ENCODE peak calls at places on chromosome 16, in four cellular contexts. H, S, F and Y are unnamed samples.

GRCh38 chr16:78742501-78743283 is 643.2 kb downstream of the WWOX start:
- DNase-seq in S (no peak), H (no peak), F (no peak), Y (no peak)

GRCh38 chr16:85649978-85650863 is 37.1 kb downstream of the GSE1 start:
- DNase-seq in F (no peak), S (no peak), H (peak), Y (no peak)

GRCh38 chr16:57500578-57501111 is 14.4 kb upstream of the DOK4 start:
- DNase-seq in S (no peak), F (peak), H (no peak), Y (no peak)

GRCh38 chr16:66653581-66654350 is 42.8 kb downstream of the CMTM4 start:
- DNase-seq in S (no peak), H (no peak), F (peak), Y (no peak)

GRCh38 chr16:75264999-75265910 is 13.8 kb upstream of the BCAR1 start:
- DNase-seq in F (no peak), S (no peak), H (no peak), Y (no peak)

GRCh38 chr16:15857779-15858560 is 1.1 kb upstream of the MYH11 start:
- DNase-seq in H (no peak), F (peak), S (peak), Y (peak)

GRCh38 chr16:57871457-57871856 is 69.2 kb upstream of the KIFC3 start:
- DNase-seq in H (no peak), F (no peak), S (no peak), Y (no peak)

GRCh38 chr16:736936-737481 is 3.8 kb downstream of the CIAO3 start:
- DNase-seq in S (no peak), F (no peak), H (no peak), Y (peak)

GRCh38 chr16:75341934-75342811 is 90.7 kb upstream of the BCAR1 start:
- DNase-seq in S (no peak), F (no peak), H (no peak), Y (no peak)

GRCh38 chr16:11224894-11225676 is 30.9 kb downstream of the SOCS1 start:
- DNase-seq in S (no peak), F (no peak), H (no peak), Y (no peak)

GRCh38 chr16:31527617-31528287 is at the start of gene AHSP:
- DNase-seq in S (no peak), H (no peak), F (no peak), Y (peak)

GRCh38 chr16:67246081-67246944 is 968 bp downstream of the FHOD1 start:
- DNase-seq in F (peak), H (peak), S (peak), Y (peak)

GRCh38 chr16:84648595-84649510 is 542 bp downstream of the KLHL36 start:
- DNase-seq in H (no peak), S (peak), F (peak), Y (no peak)

GRCh38 chr16:4214215-4214621 is 27.7 kb downstream of the SRL start:
- DNase-seq in S (peak), H (no peak), F (no peak), Y (no peak)

GRCh38 chr16:77290451-77291110 is 91.4 kb downstream of the SYCE1L start:
- DNase-seq in F (no peak), H (peak), S (no peak), Y (no peak)

GRCh38 chr16:20911361-20911760 is 10.8 kb downstream of the LYRM1 start:
- DNase-seq in H (no peak), S (no peak), F (no peak), Y (no peak)

GRCh38 chr16:8931864-8932263 is 31.8 kb downstream of the USP7 start:
- DNase-seq in H (no peak), S (no peak), F (peak), Y (no peak)

GRCh38 chr16:9122342-9122741 is 30.9 kb downstream of the HAPSTR1 start:
- DNase-seq in S (no peak), F (no peak), H (no peak), Y (no peak)

GRCh38 chr16:56938664-56939513 is 6.9 kb downstream of the HERPUD1 start:
- DNase-seq in F (no peak), H (no peak), S (no peak), Y (no peak)

GRCh38 chr16:15788846-15789239 is 68.0 kb downstream of the MYH11 start:
- DNase-seq in F (peak), S (no peak), H (no peak), Y (no peak)

GRCh38 chr16:67917140-67917851 is 14.4 kb downstream of the CTRL start:
- DNase-seq in S (no peak), H (no peak), F (no peak), Y (no peak)

GRCh38 chr16:16150117-16150877 is 73.0 kb downstream of the ABCC6 start:
- DNase-seq in H (no peak), F (peak), S (peak), Y (no peak)

GRCh38 chr16:10776280-10776679 is 32.6 kb downstream of the NUBP1 start:
- DNase-seq in F (no peak), S (no peak), H (no peak), Y (no peak)

GRCh38 chr16:4679854-4680636 is 13.3 kb upstream of the NUDT16L1 start:
- DNase-seq in H (no peak), F (peak), S (peak), Y (no peak)

GRCh38 chr16:588639-588888 is 1.3 kb upstream of the RAB40C start:
- DNase-seq in H (no peak), S (no peak), F (peak), Y (no peak)

GRCh38 chr16:70364399-70364798 is 17.7 kb downstream of the DDX19A start:
- DNase-seq in F (no peak), S (no peak), H (no peak), Y (no peak)

GRCh38 chr16:72950669-72951068 is 97.3 kb downstream of the ZFHX3 start:
- DNase-seq in S (no peak), F (no peak), H (no peak), Y (no peak)

GRCh38 chr16:60001523-60001922 is 1267.4 kb upstream of the GOT2 start:
- DNase-seq in F (no peak), H (no peak), S (no peak), Y (no peak)

GRCh38 chr16:47058295-47059086 is 85.0 kb upstream of the DNAJA2 start:
- DNase-seq in S (no peak), H (no peak), F (peak), Y (no peak)